ENCODE peak calls at places on chromosomes 13 and 19, in six cellular contexts. S is ovary, F is K562, Q is stomach, Y is sigmoid colon, A is upper lobe of left lung. H is an unnamed sample. For H3K36me3, the result is how much of the 10 kb centered on the place peaks cover.

GRCh38 chr19:664913-665443 is 2.0 kb upstream of the RNF126 start:
- DNase-seq in A (peak), Y (peak), F (peak), S (peak), Q (peak), H (peak)

GRCh38 chr13:39777527-39778061 is 122.1 kb downstream of the COG6 start:
- DNase-seq in F (no peak), A (no peak), S (no peak), Q (no peak), Y (no peak), H (no peak)

GRCh38 chr19:12939292-12939606 is 840 bp downstream of the CALR start:
- DNase-seq in F (no peak), A (peak), S (no peak), Q (no peak), Y (peak), H (peak)

GRCh38 chr13:39954476-39954875 is 299.0 kb downstream of the COG6 start:
- DNase-seq in Q (no peak), Y (no peak), A (no peak), F (no peak), S (no peak), H (no peak)

GRCh38 chr19:35828694-35829301 is 16.2 kb upstream of the PRODH2 start:
- DNase-seq in S (peak), F (peak), A (no peak), Q (peak), Y (no peak), H (peak)

GRCh38 chr19:48445256-48445605 is 552 bp upstream of the GRWD1 start:
- DNase-seq in A (no peak), Q (no peak), S (no peak), F (peak), Y (no peak), H (no peak)

GRCh38 chr13:51590966-51591627 is 6.8 kb downstream of the WDFY2 start:
- DNase-seq in F (peak), A (peak), S (no peak), Q (peak), Y (no peak), H (no peak)

GRCh38 chr13:19089315-19089714 is 92.3 kb downstream of the TUBA3C start:
- DNase-seq in F (peak), Q (no peak), S (no peak), Y (no peak), A (no peak), H (no peak)

GRCh38 chr19:2034729-2035589 is 16.1 kb downstream of the MKNK2 start:
- DNase-seq in A (peak), Y (peak), Q (peak), S (peak), F (peak), H (peak)

GRCh38 chr19:49421039-49421877 is 2.0 kb downstream of the PTH2 start:
- DNase-seq in Q (peak), S (peak), A (peak), Y (no peak), F (peak), H (peak)

GRCh38 chr19:39238944-39239343 is 5.9 kb downstream of the IFNL3 start:
- DNase-seq in F (no peak), Y (no peak), A (no peak), Q (no peak), S (no peak), H (no peak)

DNA sequence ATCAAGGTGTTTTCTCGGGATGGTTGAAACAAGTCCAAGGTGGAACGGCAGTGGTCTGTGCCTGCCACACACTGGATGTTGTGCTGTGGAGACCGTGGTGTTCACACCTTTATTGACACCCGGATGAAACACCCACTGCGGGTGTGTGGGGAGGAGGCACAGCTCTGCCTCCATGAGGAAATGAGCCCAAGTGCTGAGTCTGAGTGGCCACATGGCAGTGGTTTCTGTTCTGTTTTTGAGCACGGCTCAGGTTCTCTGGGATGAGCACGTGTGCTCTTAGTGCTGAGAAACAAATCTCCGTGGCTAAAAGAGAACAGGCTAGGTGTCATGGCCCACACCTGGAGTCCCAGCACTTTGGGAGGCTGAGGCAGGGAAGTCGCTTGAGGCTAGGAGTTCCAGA is 29.5 kb downstream of the UPF1 start:
- DNase-seq in Q (no peak), Y (no peak), F (no peak), A (no peak), S (no peak), H (no peak)
- H3K36me3 ChIP-seq in Q (half or more), Y (half or more), F (half or more), A (half or more), S (under half), H (half or more)

DNA sequence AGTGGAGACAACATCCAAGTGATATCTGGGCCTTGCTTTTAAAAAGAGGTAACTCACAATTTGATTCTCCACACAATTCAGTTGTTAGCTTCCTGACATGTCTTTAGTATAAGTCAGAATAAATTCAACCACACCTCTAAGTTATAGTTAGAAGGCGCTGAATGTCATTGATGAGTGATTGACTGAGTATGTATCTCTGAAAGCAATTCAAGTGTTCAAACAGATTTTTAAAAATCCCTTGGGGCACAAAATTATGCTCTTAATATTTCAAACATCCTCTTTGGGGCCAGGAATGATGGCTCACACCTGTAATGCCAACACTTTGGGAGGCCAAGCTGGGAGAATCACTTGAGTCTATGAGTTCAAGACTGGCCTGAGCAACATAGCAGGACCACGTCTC is 137.0 kb upstream of the PRR20A start:
- DNase-seq in Q (no peak), F (no peak), A (no peak), Y (no peak), S (no peak), H (no peak)
- TF ChIP-seq EP300 in Q (no peak), F (no peak), A (no peak), Y (no peak), S (no peak), H (no peak)

GRCh38 chr19:5017235-5017634 is 48.3 kb downstream of the KDM4B start:
- DNase-seq in F (no peak), Q (no peak), A (no peak), S (no peak), Y (no peak), H (no peak)
- H3K36me3 ChIP-seq in F (under half), Q (under half), A (under half), S (under half), Y (under half), H (under half)

DNA sequence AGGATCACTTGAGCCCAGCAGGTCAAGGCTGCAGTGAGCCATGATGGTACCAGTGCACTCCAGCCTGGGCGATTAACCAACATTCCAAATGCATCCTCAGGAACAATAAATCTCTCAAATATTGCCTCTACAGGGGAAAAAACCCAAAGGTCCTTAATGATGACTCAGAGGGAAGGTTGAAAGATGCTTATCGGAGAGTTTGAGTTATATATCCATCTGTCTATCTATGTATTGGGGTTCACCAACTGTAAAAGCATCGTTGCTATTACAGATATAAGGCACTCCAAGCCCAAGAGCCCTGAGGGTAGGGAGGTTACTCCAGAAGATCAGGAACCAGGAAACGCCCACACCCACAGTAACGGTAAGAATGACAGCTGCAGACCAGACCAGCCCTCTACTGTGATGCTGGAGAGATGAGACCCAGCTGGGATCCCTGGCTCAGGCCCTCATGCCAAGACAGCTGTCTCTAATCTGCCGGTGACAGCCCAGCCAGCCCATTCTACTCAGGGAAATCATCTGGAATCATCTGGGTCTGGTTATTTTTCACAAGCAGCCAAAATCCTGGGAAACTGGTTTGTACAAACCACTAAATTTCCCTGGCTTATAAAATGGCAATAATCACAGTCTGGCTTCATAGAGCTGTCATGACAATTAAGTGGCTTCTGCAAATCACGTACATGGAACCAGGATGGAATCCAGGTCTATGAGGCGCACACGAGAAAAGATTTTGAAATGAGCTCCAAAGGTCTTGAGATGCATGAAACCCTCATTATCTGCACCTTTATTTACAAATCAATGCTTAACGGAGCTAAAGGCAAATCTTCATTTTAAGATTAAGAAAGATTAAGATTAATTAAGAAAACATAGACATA is 23.8 kb downstream of the TEX101 start:
- DNase-seq in F (no peak), Q (peak), A (peak), Y (peak), S (peak), H (peak)
- TF ChIP-seq EP300 in F (no peak), Q (no peak), A (no peak), Y (no peak), S (no peak), H (no peak)

GRCh38 chr13:111245781-111246384 is 74.6 kb upstream of the TEX29 start:
- DNase-seq in A (no peak), Y (no peak), F (no peak), Q (no peak), S (no peak), H (no peak)
- H3K36me3 ChIP-seq in A (under half), Y (under half), F (under half), Q (half or more), S (under half), H (under half)

DNA sequence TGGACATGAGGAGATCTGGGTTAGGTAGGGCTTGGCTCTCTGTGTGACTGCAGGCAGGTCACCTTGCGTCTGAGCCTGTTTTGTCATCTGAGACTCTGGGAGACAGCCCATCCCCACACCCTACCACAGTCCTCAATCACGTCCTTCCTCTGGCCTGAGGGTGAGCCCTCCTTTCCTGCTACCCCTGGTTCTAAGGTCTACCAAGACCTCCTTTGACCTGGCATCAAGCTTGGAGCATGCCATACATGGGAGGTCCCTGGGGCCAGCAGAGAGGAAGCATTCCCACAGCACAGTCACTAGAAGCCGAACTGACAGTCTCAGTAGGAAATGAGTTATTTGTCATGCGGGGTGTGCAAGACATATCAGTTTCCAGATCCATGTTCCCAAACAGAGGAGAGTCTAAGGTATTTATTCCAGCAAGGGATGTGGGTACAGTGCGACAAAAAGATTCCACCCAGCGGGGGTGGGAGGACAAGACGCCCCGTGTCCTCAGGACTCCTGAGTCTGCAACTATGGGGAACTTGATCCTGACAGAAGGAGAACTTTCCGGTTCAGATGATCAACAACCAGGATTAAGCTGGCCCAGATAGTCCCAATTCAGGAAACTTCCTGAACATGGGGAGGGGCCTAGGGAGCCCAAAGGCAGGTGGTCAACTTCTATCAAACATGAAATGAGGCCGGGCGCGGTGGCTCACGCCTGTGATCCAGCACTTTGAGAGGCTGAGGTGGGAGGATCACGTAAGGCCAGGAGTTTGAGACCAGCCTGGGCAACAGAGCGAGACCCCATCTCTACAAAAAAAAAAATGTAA is 9.5 kb downstream of the ARRDC2 start:
- DNase-seq in Q (no peak), F (peak), S (no peak), A (peak), Y (no peak), H (no peak)
- TF ChIP-seq EP300 in Q (no peak), F (no peak), S (no peak), A (peak), Y (no peak), H (no peak)

DNA sequence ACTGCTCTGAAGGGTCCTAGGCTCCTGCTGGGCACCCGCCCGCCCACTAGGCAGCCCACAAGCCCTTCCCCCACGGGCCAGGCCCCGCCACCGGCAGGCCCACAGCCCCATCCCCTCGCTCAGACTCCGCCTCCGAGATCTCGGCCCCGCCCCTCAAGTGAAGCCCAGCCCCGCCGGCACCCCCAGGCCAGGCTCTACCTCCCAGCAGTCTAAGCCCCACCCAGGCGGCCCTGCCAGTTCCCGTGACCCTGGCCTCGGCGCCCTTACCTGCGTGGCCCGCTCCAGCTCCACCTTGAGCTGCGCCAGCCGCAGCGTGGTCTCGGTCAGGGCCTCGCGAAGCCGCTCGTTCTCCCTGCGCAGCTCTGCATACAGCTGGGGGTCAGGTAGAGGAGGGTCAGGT is 16.3 kb downstream of the EPS8L1 start:
- DNase-seq in F (peak), Q (no peak), S (peak), Y (no peak), A (no peak), H (no peak)
- H3K36me3 ChIP-seq in F (half or more), Q (half or more), S (under half), Y (half or more), A (under half), H (under half)